ENCODE peak calls at places on chromosomes 4 and X, in ten cellular contexts. J, B, K, Q, C, I, A, G, N and O are unnamed samples.

GRCh38 chr4:153113061-153113837 is 91.0 kb upstream of the TRIM2 start:
- DNase-seq in J (no peak), B (no peak), K (no peak), Q (no peak), C (peak; percentile 29), I (no peak), A (no peak), G (no peak), N (no peak), O (no peak)

GRCh38 chr4:110129544-110129943 is 68.9 kb downstream of the ELOVL6 start:
- DNase-seq in J (no peak), B (no peak), K (no peak), Q (no peak), C (no peak), I (no peak), A (no peak), G (no peak), N (no peak), O (no peak)

GRCh38 chr4:7736436-7737267 is 203.0 kb downstream of the AFAP1 start:
- DNase-seq in J (no peak), B (peak; percentile 40), K (no peak), Q (no peak), C (peak; percentile 46), I (peak; percentile 42), A (no peak), G (no peak), N (no peak), O (no peak)

GRCh38 chr4:73707918-73708577 is 32.3 kb upstream of the CXCL8 start:
- DNase-seq in J (peak; percentile 70), B (peak; percentile 25), K (peak; percentile 91), Q (peak; percentile 60), C (peak; percentile 95), I (no peak), A (no peak), G (no peak), N (peak; percentile 68), O (peak; percentile 73)

GRCh38 chrX:153336128-153336894 is 2.4 kb downstream of the ZNF275 start:
- DNase-seq in J (no peak), B (no peak), K (no peak), Q (no peak), C (no peak), I (no peak), A (no peak), G (no peak), N (no peak), O (no peak)

GRCh38 chrX:24902808-24903207 is 113.0 kb downstream of the ARX start:
- DNase-seq in J (no peak), B (no peak), K (peak; percentile 95), Q (no peak), C (peak; percentile 96), I (no peak), A (no peak), G (no peak), N (no peak), O (no peak)

GRCh38 chr4:176587920-176588319 is 204.8 kb downstream of the VEGFC start:
- DNase-seq in J (peak; percentile 22), B (no peak), K (peak; percentile 96), Q (no peak), C (peak; percentile 83), I (no peak), A (no peak), G (no peak), N (no peak), O (peak; percentile 65)

GRCh38 chr4:14115106-14115505 is 487.6 kb upstream of the BOD1L1 start:
- DNase-seq in J (no peak), B (no peak), K (no peak), Q (no peak), C (no peak), I (no peak), A (no peak), G (peak; percentile 46), N (no peak), O (no peak)

GRCh38 chr4:89640620-89641366 is 196.2 kb downstream of the SNCA start:
- DNase-seq in J (peak; percentile 28), B (peak; percentile 86), K (peak; percentile 61), Q (peak; percentile 65), C (peak; percentile 49), I (peak; percentile 61), A (no peak), G (peak; percentile 96), N (peak; percentile 50), O (no peak)

GRCh38 chrX:107721966-107722707 is 53.5 kb downstream of the TSC22D3 start:
- DNase-seq in J (no peak), B (no peak), K (no peak), Q (no peak), C (no peak), I (no peak), A (no peak), G (no peak), N (no peak), O (no peak)

GRCh38 chr4:15006416-15007024 is 4.2 kb downstream of the CPEB2 start:
- DNase-seq in J (no peak), B (no peak), K (peak; percentile 60), Q (no peak), C (peak; percentile 18), I (no peak), A (no peak), G (no peak), N (no peak), O (no peak)

GRCh38 chr4:167218022-167218608 is 16.2 kb downstream of the SPOCK3 start:
- DNase-seq in J (no peak), B (no peak), K (no peak), Q (no peak), C (no peak), I (no peak), A (no peak), G (no peak), N (no peak), O (no peak)

GRCh38 chr4:122218762-122219161 is 66.6 kb downstream of the BLTP1 start:
- DNase-seq in J (no peak), B (peak; percentile 35), K (peak; percentile 39), Q (no peak), C (peak; percentile 7), I (no peak), A (no peak), G (peak; percentile 63), N (no peak), O (no peak)

GRCh38 chr4:2621419-2621818 is 85.0 kb downstream of the FAM193A start:
- DNase-seq in J (no peak), B (no peak), K (no peak), Q (no peak), C (no peak), I (no peak), A (no peak), G (no peak), N (no peak), O (no peak)

GRCh38 chr4:173169428-173170209 is 1.0 kb downstream of the GALNT7 start:
- DNase-seq in J (peak; percentile 62), B (peak; percentile 80), K (peak; percentile 70), Q (peak; percentile 86), C (peak; percentile 62), I (peak; percentile 81), A (no peak), G (peak; percentile 74), N (peak; percentile 60), O (no peak)

GRCh38 chr4:173169178-173169427 is 492 bp downstream of the GALNT7 start:
- DNase-seq in J (no peak), B (no peak), K (no peak), Q (no peak), C (no peak), I (no peak), A (no peak), G (no peak), N (no peak), O (no peak)

GRCh38 chr4:173171987-173172386 is 3.4 kb downstream of the GALNT7 start:
- DNase-seq in J (no peak), B (no peak), K (no peak), Q (no peak), C (no peak), I (no peak), A (no peak), G (no peak), N (no peak), O (no peak)

GRCh38 chr4:173170210-173170778 is 1.7 kb downstream of the GALNT7 start:
- DNase-seq in J (no peak), B (no peak), K (peak; percentile 38), Q (no peak), C (no peak), I (no peak), A (no peak), G (no peak), N (no peak), O (no peak)

GRCh38 chr4:173171098-173171497 is 2.5 kb downstream of the GALNT7 start:
- DNase-seq in J (no peak), B (peak; percentile 25), K (peak; percentile 50), Q (no peak), C (peak; percentile 52), I (no peak), A (no peak), G (peak; percentile 64), N (no peak), O (no peak)
- TF ChIP-seq CTCF in J (no peak), B (peak; percentile 43), K (peak; percentile 27), Q (no peak), C (peak; percentile 33), I (no peak), A (peak; percentile 38), G (peak; percentile 36), N (no peak), O (peak; percentile 32)

DNA sequence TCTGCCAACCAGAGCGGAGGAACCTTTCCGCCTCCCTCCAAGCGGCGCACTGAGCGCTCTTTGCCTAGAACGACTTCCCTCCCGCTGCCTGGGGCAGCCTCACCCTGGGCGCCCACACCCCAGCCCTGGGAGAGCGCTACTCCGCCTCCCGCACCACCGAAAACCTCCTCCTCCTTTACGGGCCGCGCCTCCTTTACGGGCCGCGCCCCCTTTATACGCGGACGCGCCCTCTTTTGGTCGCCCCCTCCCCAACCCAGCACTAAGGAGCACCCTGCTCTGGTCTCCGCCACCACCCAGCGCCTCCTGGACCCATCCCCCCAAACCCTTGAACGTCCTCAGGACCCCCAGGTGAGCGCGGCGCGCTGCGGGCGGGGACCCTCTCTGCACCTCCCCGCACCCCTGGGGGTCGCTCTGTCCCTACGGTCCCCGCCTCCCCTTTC is 586 bp upstream of the NSG1 start:
- DNase-seq in J (no peak), B (peak; percentile 35), K (no peak), Q (no peak), C (no peak), I (no peak), A (no peak), G (peak; percentile 76), N (no peak), O (no peak)
- H3K4me3 ChIP-seq in J (peak overlapping the region; percentile 46), B (peak overlapping the region; percentile 50), K (peak overlapping the region; percentile 17), Q (peak overlapping the region; percentile 38), C (peak overlapping the region; percentile 59), I (peak overlapping the region; percentile 32), A (peak overlapping the region; percentile 75), G (peak overlapping the region; percentile 84), N (peak overlapping the region; percentile 32), O (peak overlapping the region; percentile 25)

DNA sequence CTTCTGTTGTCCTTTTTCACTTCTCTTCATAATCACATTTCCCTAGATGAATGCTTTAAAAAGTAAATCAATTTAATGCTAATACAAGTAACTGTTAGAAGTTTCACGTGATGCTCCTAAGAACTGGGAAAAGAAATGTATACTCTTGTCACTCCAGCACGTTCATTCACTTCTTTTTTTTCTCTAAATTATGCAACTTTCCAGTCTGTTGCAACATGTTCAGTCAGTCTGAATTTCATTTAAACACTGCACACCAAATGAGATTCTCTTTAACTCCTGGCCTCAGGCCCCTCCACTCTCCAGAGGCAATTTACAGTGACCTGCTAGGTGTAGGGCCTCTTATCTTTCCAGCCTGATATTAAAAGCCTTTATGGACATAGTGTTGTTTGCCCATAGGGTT is 321.9 kb downstream of the HS3ST1 start:
- DNase-seq in J (no peak), B (no peak), K (peak; percentile 27), Q (no peak), C (no peak), I (no peak), A (no peak), G (no peak), N (no peak), O (no peak)
- H3K36me3 ChIP-seq in J (no peaks in the 10 kb centered on the region), B (no peaks in the 10 kb centered on the region), K (no peaks in the 10 kb centered on the region), Q (no peaks in the 10 kb centered on the region), C (no peaks in the 10 kb centered on the region), I (no peaks in the 10 kb centered on the region), A (no peaks in the 10 kb centered on the region), G (no peaks in the 10 kb centered on the region), N (no peaks in the 10 kb centered on the region), O (no peaks in the 10 kb centered on the region)

GRCh38 chr4:33566649-33567048 is 2677.7 kb downstream of the ARAP2 start:
- DNase-seq in J (no peak), B (no peak), K (no peak), Q (no peak), C (no peak), I (no peak), A (no peak), G (peak; percentile 8), N (no peak), O (no peak)
- TF ChIP-seq CTCF in J (no peak), B (no peak), K (no peak), Q (no peak), C (no peak), I (no peak), A (no peak), G (no peak), N (no peak), O (no peak)